ENCODE peak calls at places on chromosome 9, in nine cellular contexts. O is A549, B is suprapubic skin, C is K562, Q is esophagus squamous epithelium, V is adrenal gland, Z is HepG2, Y is ovary, S is heart left ventricle. W is an unnamed sample.

GRCh38 chr9:136965771-136966484 is 11.4 kb upstream of the PTGDS start:
- DNase-seq in C (peak), Q (no peak), S (no peak), Z (no peak), B (no peak), Y (no peak), V (peak), O (no peak), W (no peak)

GRCh38 chr9:8961186-8961666 is 1161.6 kb upstream of the DMAC1 start:
- DNase-seq in S (peak), V (peak), C (no peak), O (no peak), Y (peak), Z (peak), Q (no peak), B (no peak), W (peak)

GRCh38 chr9:126407125-126407870 is 80.7 kb downstream of the MVB12B start:
- DNase-seq in Q (no peak), C (no peak), V (no peak), B (no peak), Z (no peak), O (no peak), Y (no peak), S (no peak), W (peak)

GRCh38 chr9:134484479-134484878 is 157.1 kb upstream of the COL5A1 start:
- DNase-seq in V (no peak), B (peak), Z (no peak), Q (no peak), S (no peak), O (no peak), C (no peak), Y (no peak), W (peak)

GRCh38 chr9:36877239-36877638 is 156.8 kb downstream of the PAX5 start:
- DNase-seq in B (no peak), Z (no peak), Q (no peak), O (no peak), Y (no peak), V (no peak), C (no peak), S (no peak), W (no peak)

GRCh38 chr9:134575103-134575816 is 66.3 kb upstream of the COL5A1 start:
- DNase-seq in V (no peak), B (no peak), C (no peak), Y (peak), S (no peak), O (no peak), Z (no peak), Q (no peak), W (peak)

GRCh38 chr9:109907810-109908458 is 127.9 kb downstream of the PALM2AKAP2 start:
- DNase-seq in V (no peak), Z (peak), C (no peak), Q (no peak), Y (no peak), O (no peak), B (no peak), S (no peak), W (no peak)

GRCh38 chr9:126418608-126419007 is 92.0 kb downstream of the MVB12B start:
- DNase-seq in V (no peak), B (peak), S (no peak), C (no peak), O (no peak), Y (no peak), Z (no peak), Q (no peak), W (no peak)

GRCh38 chr9:95181226-95181818 is 136.2 kb downstream of the FANCC start:
- DNase-seq in S (no peak), Q (no peak), V (no peak), Y (no peak), B (no peak), Z (no peak), O (peak), C (no peak), W (no peak)

GRCh38 chr9:71487046-71487445 is 281.3 kb downstream of the CEMIP2 start:
- DNase-seq in Y (no peak), V (no peak), Q (no peak), O (no peak), Z (no peak), B (peak), S (no peak), C (no peak), W (peak)

GRCh38 chr9:112382501-112383364 is 2.8 kb downstream of the HSDL2 start:
- DNase-seq in V (no peak), B (no peak), Q (no peak), Y (no peak), Z (peak), S (no peak), C (no peak), O (no peak), W (no peak)

GRCh38 chr9:75885652-75886051 is 4.8 kb upstream of the PCSK5 start:
- DNase-seq in Q (no peak), Y (no peak), Z (no peak), B (no peak), V (no peak), S (no peak), O (no peak), C (no peak), W (no peak)

GRCh38 chr9:109903515-109904138 is 123.6 kb downstream of the PALM2AKAP2 start:
- DNase-seq in Y (peak), Q (no peak), S (peak), Z (peak), V (peak), C (peak), O (peak), B (no peak), W (peak)

GRCh38 chr9:77978086-77978781 is 53.4 kb downstream of the GNAQ start:
- DNase-seq in Q (no peak), V (no peak), S (no peak), O (no peak), Y (no peak), B (no peak), Z (no peak), C (no peak), W (no peak)

GRCh38 chr9:72615931-72616330 is 94.5 kb downstream of the TMC1 start:
- DNase-seq in Y (no peak), Z (no peak), O (no peak), V (no peak), Q (no peak), C (no peak), B (no peak), S (no peak), W (no peak)

GRCh38 chr9:94867842-94868312 is 141.4 kb downstream of the AOPEP start:
- DNase-seq in B (no peak), Q (no peak), Z (no peak), C (no peak), O (peak), Y (no peak), S (no peak), V (no peak), W (no peak)

GRCh38 chr9:116149844-116150243 is 3.7 kb upstream of the PAPPA start:
- DNase-seq in V (peak), O (no peak), C (peak), Y (no peak), S (no peak), B (no peak), Q (no peak), Z (no peak), W (no peak)

GRCh38 chr9:93896496-93897033 is 58.6 kb downstream of the BARX1 start:
- DNase-seq in Z (no peak), S (no peak), Q (no peak), O (no peak), C (no peak), Y (no peak), B (no peak), V (peak), W (peak)

GRCh38 chr9:126228779-126229444 is 97.7 kb upstream of the MVB12B start:
- DNase-seq in C (peak), Y (peak), B (no peak), O (peak), V (peak), Z (peak), Q (no peak), S (peak), W (peak)

GRCh38 chr9:76240578-76240977 is 153.6 kb downstream of the RFK start:
- DNase-seq in O (no peak), Y (no peak), C (no peak), V (no peak), Z (no peak), S (no peak), Q (no peak), B (no peak), W (no peak)

GRCh38 chr9:133323211-133323610 is 12.8 kb downstream of the SURF6 start:
- DNase-seq in B (peak), O (no peak), S (no peak), Q (no peak), Z (no peak), V (peak), Y (no peak), C (no peak), W (no peak)

GRCh38 chr9:88443480-88444113 is 55.4 kb downstream of the SPIN1 start:
- DNase-seq in O (no peak), C (no peak), Y (no peak), B (no peak), Z (no peak), Q (no peak), S (no peak), V (no peak), W (no peak)

GRCh38 chr9:134321957-134322741 is 4.1 kb upstream of the RXRA start:
- DNase-seq in Y (peak), B (peak), S (no peak), O (no peak), Z (no peak), V (peak), C (no peak), Q (no peak), W (peak)

GRCh38 chr9:18451409-18451808 is 22.5 kb upstream of the ADAMTSL1 start:
- DNase-seq in V (no peak), Y (no peak), B (no peak), O (no peak), Z (no peak), Q (no peak), S (no peak), C (no peak), W (no peak)

GRCh38 chr9:121298689-121299112 is 30.7 kb downstream of the GSN start:
- DNase-seq in Z (peak), O (no peak), C (no peak), B (peak), Y (no peak), S (peak), Q (no peak), V (peak), W (peak)
- H3K4me3 ChIP-seq in Z (peak), O (no peak), C (no peak), B (peak), Y (peak), S (peak), Q (peak), V (no peak), W (no peak)

DNA sequence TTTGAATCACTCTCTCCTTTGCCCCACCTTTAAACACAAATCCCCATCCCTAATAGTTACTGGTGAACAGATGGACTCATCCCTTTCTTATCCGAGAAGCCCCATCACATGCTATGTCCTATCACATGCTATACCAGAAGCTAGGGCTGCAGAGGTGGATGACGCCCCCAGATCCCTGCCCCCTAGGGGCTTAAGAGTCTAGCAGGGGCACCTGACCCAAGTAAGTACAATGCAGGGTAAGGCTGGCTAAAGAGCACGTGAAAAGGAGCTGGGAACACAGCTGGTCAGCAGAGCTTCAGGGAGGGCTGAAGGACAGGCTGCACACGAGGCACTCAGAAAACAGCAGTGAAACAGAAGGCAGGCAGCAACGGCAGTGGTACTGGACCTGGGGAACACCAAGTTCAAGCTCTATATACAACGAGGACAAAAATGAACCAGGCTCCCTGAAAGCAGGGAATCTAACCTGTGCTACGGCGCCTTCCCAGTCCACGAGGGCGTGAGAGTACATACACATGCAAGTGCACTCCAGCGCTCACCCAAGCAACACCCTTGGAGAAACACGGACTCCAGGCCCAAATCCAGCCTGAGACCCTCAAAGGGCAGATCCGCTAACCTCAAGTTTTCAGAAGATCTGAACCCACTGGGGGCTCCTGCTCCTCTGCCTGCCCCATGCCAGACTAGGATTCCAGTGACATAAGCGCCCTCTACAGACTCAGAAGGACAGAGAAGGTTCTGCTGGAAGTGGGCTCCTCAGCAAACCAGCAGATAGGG is 57.5 kb downstream of the PSMB7 start:
- DNase-seq in S (no peak), Y (no peak), Q (no peak), O (no peak), V (peak), C (no peak), Z (no peak), B (no peak), W (peak)
- TF ChIP-seq POLR2A in S (no peak), Y (no peak), Q (no peak), O (no peak), V (no peak), C (no peak), Z (peak), B (no peak), W (no peak)

GRCh38 chr9:114311571-114312512 is 11.1 kb upstream of the ORM1 start:
- DNase-seq in Y (no peak), C (no peak), B (no peak), S (no peak), Z (no peak), V (peak), Q (no peak), O (no peak), W (no peak)
- H3K4me3 ChIP-seq in Y (no peak), C (no peak), B (no peak), S (no peak), Z (no peak), V (no peak), Q (no peak), O (no peak), W (no peak)

GRCh38 chr9:92325269-92325990 is at the start of the genes CENPP and NOL8:
- DNase-seq in Y (peak), B (peak), C (peak), Q (peak), O (peak), S (peak), V (peak), Z (peak), W (peak)
- TF ChIP-seq POLR2A in Y (no peak), B (no peak), C (peak), Q (no peak), O (peak), S (no peak), V (peak), Z (peak), W (no peak)

DNA sequence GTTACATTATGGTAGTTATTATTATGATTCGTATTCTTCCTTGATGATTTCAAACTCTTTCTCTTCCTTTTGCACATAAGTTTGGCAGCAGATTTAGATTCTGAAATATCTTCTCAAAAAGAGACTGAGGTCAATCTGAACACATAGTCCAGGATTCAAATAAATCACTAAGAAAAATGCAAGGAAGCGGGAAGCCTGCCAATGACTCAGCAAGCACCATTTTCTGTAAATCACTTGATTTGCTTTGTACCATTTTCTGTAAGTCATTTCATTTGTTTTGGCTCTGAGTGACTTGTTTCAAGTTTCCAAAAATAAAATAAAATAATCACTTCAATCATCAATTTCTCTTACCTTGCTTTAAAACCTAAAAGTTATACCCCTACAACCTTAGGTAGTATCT is 24.6 kb upstream of the GLIS3 start:
- DNase-seq in V (peak), O (no peak), Y (no peak), C (no peak), S (no peak), B (no peak), Q (no peak), Z (no peak), W (no peak)
- H3K4me3 ChIP-seq in V (no peak), O (no peak), Y (no peak), C (no peak), S (no peak), B (no peak), Q (no peak), Z (no peak), W (no peak)

GRCh38 chr9:120926397-120926928 is at the start of gene TRAF1:
- DNase-seq in Q (no peak), B (peak), S (no peak), O (no peak), Z (no peak), V (no peak), Y (no peak), C (no peak), W (no peak)

GRCh38 chr9:120928015-120928719 is 1.6 kb upstream of the TRAF1 start:
- DNase-seq in Q (no peak), S (peak), C (no peak), V (peak), O (no peak), Y (peak), Z (no peak), B (no peak), W (no peak)

GRCh38 chr9:120927125-120928014 is 774 bp upstream of the TRAF1 start:
- DNase-seq in S (no peak), B (no peak), Q (no peak), C (no peak), O (no peak), Z (no peak), V (no peak), Y (no peak), W (no peak)

GRCh38 chr9:120929392-120929791 is 2.8 kb upstream of the TRAF1 start:
- DNase-seq in O (no peak), C (no peak), Q (no peak), Y (no peak), Z (no peak), B (no peak), V (peak), S (no peak), W (no peak)

GRCh38 chr9:120928720-120929389 is 2.3 kb upstream of the TRAF1 start:
- DNase-seq in V (peak), Y (peak), S (peak), O (peak), C (no peak), Z (peak), B (peak), Q (peak), W (peak)
- TF ChIP-seq POLR2A in V (peak), Y (peak), S (peak), O (peak), C (no peak), Z (peak), B (no peak), Q (peak), W (no peak)

W was measured in lower leg skin.